ENCODE peak calls at places on chromosomes 6 and 20, in four cellular contexts. H is NCI-H748 treated with DMSO at 0.1 percent for 48 hours; F is stimulated activated CD4-positive, alpha-beta T cell treated with anti-CD3 and anti-CD28 coated beads, Interleukin-4, amount 100 ng/mL, for 24 hours; V is SHP77. T is an unnamed sample.

GRCh38 chr6:115190534-115190933 is 847.7 kb upstream of the HS3ST5 start:
- DNase-seq in H (no peak), F (no peak), V (no peak), T (no peak)

GRCh38 chr6:1821188-1822183 is 211.8 kb downstream of the FOXC1 start:
- DNase-seq in H (peak), F (no peak), V (peak), T (no peak)

GRCh38 chr6:40210628-40211056 is 276.4 kb upstream of the MOCS1 start:
- DNase-seq in H (peak), F (no peak), V (no peak), T (no peak)

GRCh38 chr20:46937140-46937523 is 42.5 kb downstream of the EYA2 start:
- DNase-seq in H (no peak), F (no peak), V (no peak), T (no peak)

GRCh38 chr6:16799279-16800193 is 38.3 kb upstream of the ATXN1 start:
- DNase-seq in H (no peak), F (no peak), V (peak), T (no peak)

GRCh38 chr20:38012332-38012731 is 20.9 kb downstream of the TTI1 start:
- DNase-seq in H (no peak), F (no peak), V (no peak), T (no peak)

GRCh38 chr6:17725083-17725482 is 18.4 kb upstream of the NUP153 start:
- DNase-seq in H (peak), F (no peak), V (peak), T (peak)

GRCh38 chr20:25517124-25517523 is 68.2 kb downstream of the NINL start:
- DNase-seq in H (no peak), F (no peak), V (no peak), T (no peak)

GRCh38 chr6:17431581-17431980 is 38.2 kb downstream of the CAP2 start:
- DNase-seq in H (no peak), F (no peak), V (peak), T (no peak)